ENCODE peak calls at places on chromosomes 7 and 10, in eight cellular contexts. One of them, this sample, is unnamed.
A peak's percentile ranks its signal among the peaks of the same experiment; 100 is the strongest.

GRCh38 chr10:20976891-20977684 is 80.0 kb upstream of the NEBL start:
- DNase-seq in cardiac muscle cell: no peak
- DNase-seq in GM23248: no peak
- DNase-seq in brain microvascular endothelial cell: no peak
- DNase-seq in uterus: no peak
- DNase-seq in psoas muscle: no peak
- DNase-seq in hepatocyte: no peak
- DNase-seq in PC-3: no peak
- DNase-seq in this sample: no peak

GRCh38 chr7:73833251-73833919 is 2.6 kb downstream of the CLDN4 start:
- DNase-seq in cardiac muscle cell: no peak
- DNase-seq in GM23248: no peak
- DNase-seq in brain microvascular endothelial cell: no peak
- DNase-seq in uterus: no peak
- DNase-seq in psoas muscle: no peak
- DNase-seq in hepatocyte: peak; percentile 78
- DNase-seq in PC-3: peak; percentile 47
- DNase-seq in this sample: no peak

GRCh38 chr7:72025381-72025960 is 386.7 kb downstream of the CALN1 start:
- DNase-seq in cardiac muscle cell: no peak
- DNase-seq in GM23248: no peak
- DNase-seq in brain microvascular endothelial cell: no peak
- DNase-seq in uterus: no peak
- DNase-seq in psoas muscle: no peak
- DNase-seq in hepatocyte: no peak
- DNase-seq in PC-3: no peak
- DNase-seq in this sample: no peak

GRCh38 chr7:23472046-23472445 is 1.8 kb upstream of the IGF2BP3 start:
- DNase-seq in cardiac muscle cell: no peak
- DNase-seq in GM23248: no peak
- DNase-seq in brain microvascular endothelial cell: no peak
- DNase-seq in uterus: no peak
- DNase-seq in psoas muscle: no peak
- DNase-seq in hepatocyte: no peak
- DNase-seq in PC-3: no peak
- DNase-seq in this sample: no peak

GRCh38 chr10:124048371-124049290 is 44.8 kb downstream of the CHST15 start:
- DNase-seq in cardiac muscle cell: no peak
- DNase-seq in GM23248: no peak
- DNase-seq in brain microvascular endothelial cell: no peak
- DNase-seq in uterus: no peak
- DNase-seq in psoas muscle: no peak
- DNase-seq in hepatocyte: no peak
- DNase-seq in PC-3: no peak
- DNase-seq in this sample: peak; percentile 16

GRCh38 chr7:100406767-100407166 is 21.7 kb downstream of the ZCWPW1 start:
- DNase-seq in cardiac muscle cell: no peak
- DNase-seq in GM23248: peak; percentile 58
- DNase-seq in brain microvascular endothelial cell: peak; percentile 31
- DNase-seq in uterus: no peak
- DNase-seq in psoas muscle: no peak
- DNase-seq in hepatocyte: no peak
- DNase-seq in PC-3: peak; percentile 51
- DNase-seq in this sample: no peak

GRCh38 chr7:141012696-141013344 is 1.9 kb downstream of the MRPS33 start:
- DNase-seq in cardiac muscle cell: no peak
- DNase-seq in GM23248: peak; percentile 78
- DNase-seq in brain microvascular endothelial cell: no peak
- DNase-seq in uterus: no peak
- DNase-seq in psoas muscle: no peak
- DNase-seq in hepatocyte: no peak
- DNase-seq in PC-3: peak; percentile 56
- DNase-seq in this sample: no peak

GRCh38 chr7:87432536-87432935 is 42.9 kb downstream of the ABCB4 start:
- DNase-seq in cardiac muscle cell: no peak
- DNase-seq in GM23248: no peak
- DNase-seq in brain microvascular endothelial cell: no peak
- DNase-seq in uterus: no peak
- DNase-seq in psoas muscle: no peak
- DNase-seq in hepatocyte: no peak
- DNase-seq in PC-3: no peak
- DNase-seq in this sample: no peak

GRCh38 chr7:131502810-131503545 is 53.5 kb downstream of the PODXL start:
- DNase-seq in cardiac muscle cell: peak; percentile 58
- DNase-seq in GM23248: peak; percentile 66
- DNase-seq in brain microvascular endothelial cell: peak; percentile 55
- DNase-seq in uterus: peak; percentile 75
- DNase-seq in psoas muscle: peak; percentile 61
- DNase-seq in hepatocyte: peak; percentile 76
- DNase-seq in PC-3: no peak
- DNase-seq in this sample: no peak

GRCh38 chr10:88546462-88546861 is 36.7 kb downstream of the RNLS start:
- DNase-seq in cardiac muscle cell: no peak
- DNase-seq in GM23248: no peak
- DNase-seq in brain microvascular endothelial cell: no peak
- DNase-seq in uterus: no peak
- DNase-seq in psoas muscle: no peak
- DNase-seq in hepatocyte: no peak
- DNase-seq in PC-3: no peak
- DNase-seq in this sample: no peak

GRCh38 chr10:95295031-95295755 is 4.4 kb upstream of the PDLIM1 start:
- DNase-seq in cardiac muscle cell: peak; percentile 39
- DNase-seq in GM23248: peak; percentile 78
- DNase-seq in brain microvascular endothelial cell: peak; percentile 46
- DNase-seq in uterus: no peak
- DNase-seq in psoas muscle: peak; percentile 37
- DNase-seq in hepatocyte: peak; percentile 64
- DNase-seq in PC-3: no peak
- DNase-seq in this sample: no peak

GRCh38 chr7:134669845-134670373 is 23.3 kb downstream of the BPGM start:
- DNase-seq in cardiac muscle cell: peak; percentile 35
- DNase-seq in GM23248: peak; percentile 85
- DNase-seq in brain microvascular endothelial cell: peak; percentile 94
- DNase-seq in uterus: peak; percentile 38
- DNase-seq in psoas muscle: peak; percentile 37
- DNase-seq in hepatocyte: peak; percentile 49
- DNase-seq in PC-3: peak; percentile 94
- DNase-seq in this sample: peak; percentile 55

GRCh38 chr7:119413314-119413805 is 859.6 kb upstream of the KCND2 start:
- DNase-seq in cardiac muscle cell: no peak
- DNase-seq in GM23248: no peak
- DNase-seq in brain microvascular endothelial cell: no peak
- DNase-seq in uterus: no peak
- DNase-seq in psoas muscle: no peak
- DNase-seq in hepatocyte: no peak
- DNase-seq in PC-3: no peak
- DNase-seq in this sample: no peak

GRCh38 chr10:72952901-72953223 is 1.7 kb downstream of the PLA2G12B start:
- DNase-seq in cardiac muscle cell: no peak
- DNase-seq in GM23248: no peak
- DNase-seq in brain microvascular endothelial cell: no peak
- DNase-seq in uterus: no peak
- DNase-seq in psoas muscle: no peak
- DNase-seq in hepatocyte: peak; percentile 33
- DNase-seq in PC-3: peak; percentile 66
- DNase-seq in this sample: no peak

GRCh38 chr10:72951760-72952159 is 2.8 kb downstream of the PLA2G12B start:
- DNase-seq in cardiac muscle cell: no peak
- DNase-seq in GM23248: no peak
- DNase-seq in brain microvascular endothelial cell: no peak
- DNase-seq in uterus: no peak
- DNase-seq in psoas muscle: no peak
- DNase-seq in hepatocyte: peak; percentile 12
- DNase-seq in PC-3: no peak
- DNase-seq in this sample: no peak

GRCh38 chr10:72952189-72952900 is 2.3 kb downstream of the PLA2G12B start:
- DNase-seq in cardiac muscle cell: no peak
- DNase-seq in GM23248: no peak
- DNase-seq in brain microvascular endothelial cell: no peak
- DNase-seq in uterus: no peak
- DNase-seq in psoas muscle: no peak
- DNase-seq in hepatocyte: peak; percentile 51
- DNase-seq in PC-3: peak; percentile 53
- DNase-seq in this sample: no peak

GRCh38 chr10:72946963-72947362 is 7.6 kb downstream of the PLA2G12B start:
- DNase-seq in cardiac muscle cell: no peak
- DNase-seq in GM23248: no peak
- DNase-seq in brain microvascular endothelial cell: no peak
- DNase-seq in uterus: no peak
- DNase-seq in psoas muscle: no peak
- DNase-seq in hepatocyte: no peak
- DNase-seq in PC-3: no peak
- DNase-seq in this sample: no peak

GRCh38 chr10:72948762-72949161 is 5.8 kb downstream of the PLA2G12B start:
- DNase-seq in cardiac muscle cell: no peak
- DNase-seq in GM23248: no peak
- DNase-seq in brain microvascular endothelial cell: no peak
- DNase-seq in uterus: no peak
- DNase-seq in psoas muscle: no peak
- DNase-seq in hepatocyte: no peak
- DNase-seq in PC-3: no peak
- DNase-seq in this sample: no peak
- H3K27me3 ChIP-seq in cardiac muscle cell: no peaks in the 10 kb centered on the region
- H3K27me3 ChIP-seq in GM23248: peaks cover 17% of the 10 kb centered on the region
- H3K27me3 ChIP-seq in brain microvascular endothelial cell: no peaks in the 10 kb centered on the region
- H3K27me3 ChIP-seq in uterus: no peaks in the 10 kb centered on the region
- H3K27me3 ChIP-seq in psoas muscle: no peaks in the 10 kb centered on the region
- H3K27me3 ChIP-seq in hepatocyte: no peaks in the 10 kb centered on the region
- H3K27me3 ChIP-seq in PC-3: peaks cover 49% of the 10 kb centered on the region
- H3K27me3 ChIP-seq in this sample: peaks cover 6% of the 10 kb centered on the region

GRCh38 chr7:26101471-26102151 is 50.4 kb upstream of the NFE2L3 start:
- DNase-seq in cardiac muscle cell: no peak
- DNase-seq in GM23248: no peak
- DNase-seq in brain microvascular endothelial cell: no peak
- DNase-seq in uterus: no peak
- DNase-seq in psoas muscle: peak; percentile 21
- DNase-seq in hepatocyte: no peak
- DNase-seq in PC-3: no peak
- DNase-seq in this sample: peak; percentile 39
- H3K4me3 ChIP-seq in cardiac muscle cell: no peak overlapping the region
- H3K4me3 ChIP-seq in GM23248: no peak overlapping the region
- H3K4me3 ChIP-seq in brain microvascular endothelial cell: no peak overlapping the region
- H3K4me3 ChIP-seq in uterus: no peak overlapping the region
- H3K4me3 ChIP-seq in psoas muscle: no peak overlapping the region
- H3K4me3 ChIP-seq in hepatocyte: no peak overlapping the region
- H3K4me3 ChIP-seq in PC-3: no peak overlapping the region
- H3K4me3 ChIP-seq in this sample: peak overlapping the region; percentile 14

DNA sequence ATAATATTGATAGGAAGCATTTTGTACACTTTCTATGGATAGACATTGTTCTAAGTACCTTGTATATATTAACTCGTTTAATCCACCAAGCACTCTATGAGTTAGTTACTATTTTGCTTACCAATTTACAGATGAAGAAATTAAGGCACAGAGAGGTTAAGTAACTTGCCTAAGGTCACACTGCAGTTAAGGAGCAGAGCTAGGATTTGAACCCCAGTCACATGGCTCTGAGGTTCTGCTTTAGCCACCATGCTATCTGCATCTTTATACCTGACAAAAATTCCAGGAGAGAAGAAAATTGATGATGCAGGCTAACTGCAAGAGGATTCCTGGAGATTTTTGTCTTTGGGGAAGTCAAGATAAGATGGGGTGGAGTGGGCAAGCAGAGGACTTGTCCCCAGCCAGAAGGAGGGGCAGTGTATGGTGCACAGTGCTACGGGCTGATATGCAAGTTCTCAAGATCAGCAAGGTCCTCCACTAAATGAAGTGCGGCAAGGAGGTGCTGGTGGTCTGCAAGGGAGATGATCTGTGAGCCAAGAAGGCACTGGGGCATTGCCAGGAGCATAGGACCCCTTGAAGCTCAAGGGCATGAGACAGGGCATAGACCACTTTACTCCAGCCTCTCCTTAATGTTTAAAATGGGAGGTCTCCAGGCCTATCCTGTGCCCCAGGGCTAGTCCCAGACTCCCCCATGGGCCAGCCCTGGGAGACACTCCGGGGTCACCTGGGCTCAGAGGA is 430.6 kb downstream of the RPS24 start:
- DNase-seq in cardiac muscle cell: no peak
- DNase-seq in GM23248: no peak
- DNase-seq in brain microvascular endothelial cell: no peak
- DNase-seq in uterus: no peak
- DNase-seq in psoas muscle: no peak
- DNase-seq in hepatocyte: no peak
- DNase-seq in PC-3: no peak
- DNase-seq in this sample: no peak
- H3K27me3 ChIP-seq in cardiac muscle cell: no peaks in the 10 kb centered on the region
- H3K27me3 ChIP-seq in GM23248: no peaks in the 10 kb centered on the region
- H3K27me3 ChIP-seq in brain microvascular endothelial cell: peaks cover 5% of the 10 kb centered on the region
- H3K27me3 ChIP-seq in uterus: no peaks in the 10 kb centered on the region
- H3K27me3 ChIP-seq in psoas muscle: no peaks in the 10 kb centered on the region
- H3K27me3 ChIP-seq in hepatocyte: no peaks in the 10 kb centered on the region
- H3K27me3 ChIP-seq in PC-3: no peaks in the 10 kb centered on the region
- H3K27me3 ChIP-seq in this sample: peaks cover 4% of the 10 kb centered on the region

GRCh38 chr10:79348640-79348988 is 1.3 kb downstream of the PPIF start:
- DNase-seq in cardiac muscle cell: no peak
- DNase-seq in GM23248: peak; percentile 35
- DNase-seq in brain microvascular endothelial cell: no peak
- DNase-seq in uterus: no peak
- DNase-seq in psoas muscle: peak; percentile 70
- DNase-seq in hepatocyte: no peak
- DNase-seq in PC-3: no peak
- DNase-seq in this sample: no peak

GRCh38 chr10:79350407-79351154 is 3.3 kb downstream of the PPIF start:
- DNase-seq in cardiac muscle cell: no peak
- DNase-seq in GM23248: no peak
- DNase-seq in brain microvascular endothelial cell: no peak
- DNase-seq in uterus: no peak
- DNase-seq in psoas muscle: no peak
- DNase-seq in hepatocyte: no peak
- DNase-seq in PC-3: no peak
- DNase-seq in this sample: no peak

GRCh38 chr10:79349766-79350406 is 2.6 kb downstream of the PPIF start:
- DNase-seq in cardiac muscle cell: peak; percentile 91
- DNase-seq in GM23248: no peak
- DNase-seq in brain microvascular endothelial cell: no peak
- DNase-seq in uterus: no peak
- DNase-seq in psoas muscle: no peak
- DNase-seq in hepatocyte: no peak
- DNase-seq in PC-3: no peak
- DNase-seq in this sample: no peak

GRCh38 chr10:79347894-79348639 is 798 bp downstream of the PPIF start:
- DNase-seq in cardiac muscle cell: peak; percentile 38
- DNase-seq in GM23248: peak; percentile 83
- DNase-seq in brain microvascular endothelial cell: peak; percentile 51
- DNase-seq in uterus: peak; percentile 69
- DNase-seq in psoas muscle: peak; percentile 82
- DNase-seq in hepatocyte: peak; percentile 76
- DNase-seq in PC-3: peak; percentile 90
- DNase-seq in this sample: peak; percentile 68

DNA sequence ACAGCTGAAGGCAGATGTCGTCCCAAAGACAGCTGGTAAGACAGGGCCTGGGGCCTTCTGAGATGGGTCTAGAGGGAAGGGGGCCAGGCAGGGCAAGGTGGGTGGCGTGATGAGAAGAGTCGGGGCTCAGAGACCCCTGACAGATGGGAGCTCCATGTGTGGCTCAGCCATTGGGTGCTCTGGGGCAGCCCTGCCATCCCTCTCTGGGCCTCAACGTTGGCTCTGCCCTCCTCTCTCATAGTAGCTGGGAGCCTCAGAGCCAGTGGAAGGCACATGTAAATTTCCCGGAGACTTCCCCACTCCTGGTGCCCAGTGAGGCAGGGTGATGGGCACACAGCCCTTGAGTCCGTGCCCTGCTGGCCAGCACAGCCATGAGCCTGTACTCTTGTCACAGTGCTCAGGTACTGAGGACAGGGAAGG is 1.8 kb downstream of the PPIF start:
- DNase-seq in cardiac muscle cell: no peak
- DNase-seq in GM23248: no peak
- DNase-seq in brain microvascular endothelial cell: no peak
- DNase-seq in uterus: no peak
- DNase-seq in psoas muscle: no peak
- DNase-seq in hepatocyte: no peak
- DNase-seq in PC-3: no peak
- DNase-seq in this sample: no peak
- H3K4me3 ChIP-seq in cardiac muscle cell: no peak overlapping the region
- H3K4me3 ChIP-seq in GM23248: peak overlapping the region; percentile 89
- H3K4me3 ChIP-seq in brain microvascular endothelial cell: peak overlapping the region; percentile 3
- H3K4me3 ChIP-seq in uterus: no peak overlapping the region
- H3K4me3 ChIP-seq in psoas muscle: peak overlapping the region; percentile 85
- H3K4me3 ChIP-seq in hepatocyte: no peak overlapping the region
- H3K4me3 ChIP-seq in PC-3: peak overlapping the region; percentile 69
- H3K4me3 ChIP-seq in this sample: no peak overlapping the region